ENCODE peak calls at places on chromosomes 1 and 21, in seven cellular contexts. J, V, A, X, T, F and H are unnamed samples.

GRCh38 chr1:51264470-51264869 is 28.4 kb downstream of the RNF11 start:
- DNase-seq in J (peak), V (peak), A (peak), X (peak), T (no peak), F (no peak), H (no peak)

GRCh38 chr1:5430911-5431310 is 561.3 kb downstream of the NPHP4 start:
- DNase-seq in J (no peak), V (no peak), A (no peak), X (no peak), T (no peak), F (no peak), H (no peak)

GRCh38 chr1:160640359-160641123 is 6.3 kb downstream of the SLAMF1 start:
- DNase-seq in J (peak), V (no peak), A (no peak), X (no peak), T (no peak), F (no peak), H (no peak)

GRCh38 chr1:227786673-227787512 is 28.6 kb upstream of the PRSS38 start:
- DNase-seq in J (no peak), V (no peak), A (no peak), X (peak), T (peak), F (peak), H (no peak)

GRCh38 chr1:224266105-224266935 is 63.7 kb downstream of the NVL start:
- DNase-seq in J (no peak), V (no peak), A (no peak), X (no peak), T (no peak), F (no peak), H (no peak)

GRCh38 chr21:42760361-42760970 is 107.0 kb downstream of the PDE9A start:
- DNase-seq in J (no peak), V (no peak), A (no peak), X (no peak), T (no peak), F (no peak), H (no peak)

GRCh38 chr1:83583351-83584014 is 415.4 kb downstream of the TTLL7 start:
- DNase-seq in J (no peak), V (no peak), A (no peak), X (peak), T (no peak), F (no peak), H (no peak)

GRCh38 chr21:15775291-15775690 is 45.5 kb downstream of the USP25 start:
- DNase-seq in J (no peak), V (no peak), A (peak), X (no peak), T (no peak), F (no peak), H (no peak)

GRCh38 chr1:114008352-114009041 is 29.2 kb downstream of the OLFML3 start:
- DNase-seq in J (no peak), V (no peak), A (peak), X (peak), T (no peak), F (peak), H (no peak)

GRCh38 chr1:114668373-114668772 is 1.5 kb downstream of the DENND2C start:
- DNase-seq in J (no peak), V (no peak), A (no peak), X (no peak), T (no peak), F (no peak), H (no peak)

GRCh38 chr1:87436534-87436933 is 107.9 kb downstream of the LMO4 start:
- DNase-seq in J (no peak), V (no peak), A (no peak), X (no peak), T (no peak), F (no peak), H (no peak)

GRCh38 chr1:25641931-25642611 is 25.5 kb downstream of the MAN1C1 start:
- DNase-seq in J (no peak), V (no peak), A (no peak), X (peak), T (no peak), F (peak), H (no peak)

GRCh38 chr1:43559714-43560113 is 29.0 kb downstream of the PTPRF start:
- DNase-seq in J (no peak), V (no peak), A (no peak), X (no peak), T (no peak), F (no peak), H (no peak)

GRCh38 chr1:52552236-52552504 is 722 bp downstream of the TUT4 start:
- DNase-seq in J (peak), V (no peak), A (peak), X (peak), T (peak), F (peak), H (peak)

GRCh38 chr1:78619803-78620579 is at the start of gene IFI44L:
- DNase-seq in J (peak), V (no peak), A (peak), X (peak), T (peak), F (peak), H (no peak)

GRCh38 chr1:2583871-2584341 is 2.7 kb upstream of the PRXL2B start:
- DNase-seq in J (no peak), V (no peak), A (no peak), X (peak), T (no peak), F (no peak), H (no peak)

GRCh38 chr21:36966846-36967657 is 583 bp upstream of the HLCS start:
- DNase-seq in J (no peak), V (no peak), A (peak), X (peak), T (no peak), F (no peak), H (no peak)

GRCh38 chr1:195202271-195202670 is 1406.0 kb downstream of the KCNT2 start:
- DNase-seq in J (no peak), V (no peak), A (no peak), X (no peak), T (no peak), F (no peak), H (no peak)

GRCh38 chr1:208007938-208008342 is 97.0 kb upstream of the CD34 start:
- DNase-seq in J (no peak), V (no peak), A (peak), X (peak), T (no peak), F (no peak), H (no peak)

GRCh38 chr1:188240772-188241406 is 1412.1 kb downstream of the PLA2G4A start:
- DNase-seq in J (peak), V (no peak), A (no peak), X (no peak), T (no peak), F (no peak), H (no peak)

GRCh38 chr1:205600085-205600484 is 31.7 kb downstream of the ELK4 start:
- DNase-seq in J (no peak), V (no peak), A (peak), X (peak), T (no peak), F (no peak), H (no peak)

GRCh38 chr21:15793109-15793508 is 63.3 kb downstream of the USP25 start:
- DNase-seq in J (no peak), V (no peak), A (no peak), X (no peak), T (no peak), F (no peak), H (no peak)

GRCh38 chr1:23673086-23673813 is 18.4 kb upstream of the RPL11 start:
- DNase-seq in J (no peak), V (no peak), A (peak), X (peak), T (no peak), F (no peak), H (no peak)

GRCh38 chr1:3618576-3618903 is 6.3 kb upstream of the TPRG1L start:
- DNase-seq in J (no peak), V (no peak), A (no peak), X (no peak), T (no peak), F (no peak), H (no peak)

GRCh38 chr1:202671388-202671787 is 38.9 kb downstream of the SYT2 start:
- DNase-seq in J (no peak), V (no peak), A (peak), X (peak), T (no peak), F (no peak), H (no peak)